ENCODE peak calls at places on chromosome 4, in four cellular contexts. S is astrocyte, P is fibroblast of pulmonary artery, X is choroid plexus epithelial cell. D is an unnamed sample.

GRCh38 chr4:41814565-41814964 is 66.0 kb upstream of the PHOX2B start:
- DNase-seq in P (peak), S (peak), X (peak), D (no peak)

GRCh38 chr4:90002406-90003040 is 107.9 kb downstream of the MMRN1 start:
- DNase-seq in P (no peak), X (no peak), S (no peak), D (no peak)

GRCh38 chr4:118898684-118899138 is 10.1 kb downstream of the SYNPO2 start:
- DNase-seq in X (no peak), P (no peak), S (no peak), D (no peak)

GRCh38 chr4:43471950-43472349 is 579.4 kb downstream of the GRXCR1 start:
- DNase-seq in P (no peak), S (no peak), X (peak), D (no peak)

GRCh38 chr4:126956192-126956897 is 676.4 kb upstream of the INTU start:
- DNase-seq in P (no peak), X (no peak), S (no peak), D (no peak)

GRCh38 chr4:102007959-102008425 is 217.5 kb downstream of the BANK1 start:
- DNase-seq in X (no peak), S (no peak), P (no peak), D (no peak)

GRCh38 chr4:112058433-112058832 is 86.8 kb upstream of the FAM241A start:
- DNase-seq in P (no peak), S (peak), X (peak), D (no peak)

GRCh38 chr4:153788419-153789276 is at the start of gene SFRP2:
- DNase-seq in X (no peak), P (no peak), S (no peak), D (no peak)

GRCh38 chr4:26152051-26152450 is 168.8 kb upstream of the RBPJ start:
- DNase-seq in P (no peak), S (no peak), X (no peak), D (no peak)

GRCh38 chr4:89572224-89572858 is 264.6 kb downstream of the SNCA start:
- DNase-seq in S (peak), P (peak), X (peak), D (no peak)

GRCh38 chr4:151862766-151863165 is 102.0 kb upstream of the GATB start:
- DNase-seq in X (no peak), P (no peak), S (peak), D (peak)

GRCh38 chr4:97593248-97593647 is 550.0 kb downstream of the STPG2 start:
- DNase-seq in S (no peak), X (no peak), P (no peak), D (no peak)

GRCh38 chr4:78568640-78569261 is 17.2 kb downstream of the ANXA3 start:
- DNase-seq in S (no peak), X (peak), P (peak), D (no peak)

GRCh38 chr4:8582436-8582835 is 2.2 kb downstream of the GPR78 start:
- DNase-seq in P (no peak), S (no peak), X (no peak), D (no peak)

GRCh38 chr4:117965608-117966007 is 68.7 kb upstream of the NDST3 start:
- DNase-seq in P (no peak), S (no peak), X (no peak), D (no peak)

GRCh38 chr4:178037459-178038214 is 595.4 kb upstream of the AGA start:
- DNase-seq in S (no peak), X (no peak), P (no peak), D (no peak)

GRCh38 chr4:140115140-140115539 is 38.8 kb downstream of the MAML3 start:
- DNase-seq in P (no peak), X (no peak), S (no peak), D (no peak)

GRCh38 chr4:15201782-15202181 is 199.5 kb downstream of the CPEB2 start:
- DNase-seq in X (no peak), S (no peak), P (no peak), D (no peak)

GRCh38 chr4:99362768-99363167 is 10.2 kb upstream of the ADH1C start:
- DNase-seq in P (no peak), S (no peak), X (peak), D (no peak)
- TF ChIP-seq CTCF in P (no peak), S (no peak), X (no peak), D (no peak)

DNA sequence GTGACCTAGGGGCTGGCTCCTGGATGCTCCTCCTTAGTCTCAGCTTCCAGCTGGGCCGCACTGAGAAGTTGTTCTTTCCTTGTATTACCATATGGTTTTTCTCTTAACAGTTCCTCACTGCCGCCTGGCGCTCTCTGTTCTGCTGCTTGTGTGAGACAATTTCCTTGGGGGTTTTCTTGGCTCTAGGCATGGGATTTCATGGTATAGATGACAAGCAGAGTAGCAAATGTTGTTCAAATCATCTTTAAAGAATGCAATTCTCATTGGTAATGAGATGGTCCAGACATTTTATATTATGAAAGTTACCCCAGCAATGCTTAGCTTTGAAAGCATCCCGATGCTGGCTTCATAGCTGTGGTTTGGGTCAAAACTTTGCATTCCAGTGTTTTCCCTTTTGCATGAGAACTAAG is 37.6 kb downstream of the SEPTIN11 start:
- DNase-seq in X (peak), S (peak), P (peak), D (no peak)
- TF ChIP-seq CTCF in X (peak), S (no peak), P (peak), D (no peak)

GRCh38 chr4:83618991-83619390 is 83.1 kb downstream of the GPAT3 start:
- DNase-seq in S (peak), X (peak), P (peak), D (peak)
- TF ChIP-seq CTCF in S (no peak), X (no peak), P (no peak), D (no peak)

GRCh38 chr4:184310171-184310567 is 92.5 kb upstream of the ENPP6 start:
- DNase-seq in X (no peak), P (no peak), S (no peak), D (peak)
- TF ChIP-seq CTCF in X (peak), P (no peak), S (no peak), D (no peak)

GRCh38 chr4:108013955-108014354 is 24.3 kb downstream of the HADH start:
- DNase-seq in P (no peak), X (no peak), S (no peak), D (no peak)

GRCh38 chr4:108018038-108018883 is 28.6 kb downstream of the HADH start:
- DNase-seq in P (peak), X (peak), S (peak), D (peak)

GRCh38 chr4:108024078-108024990 is 34.6 kb downstream of the HADH start:
- DNase-seq in P (no peak), X (no peak), S (no peak), D (no peak)

GRCh38 chr4:108013332-108013731 is 23.6 kb downstream of the HADH start:
- DNase-seq in P (no peak), S (no peak), X (no peak), D (no peak)

DNA sequence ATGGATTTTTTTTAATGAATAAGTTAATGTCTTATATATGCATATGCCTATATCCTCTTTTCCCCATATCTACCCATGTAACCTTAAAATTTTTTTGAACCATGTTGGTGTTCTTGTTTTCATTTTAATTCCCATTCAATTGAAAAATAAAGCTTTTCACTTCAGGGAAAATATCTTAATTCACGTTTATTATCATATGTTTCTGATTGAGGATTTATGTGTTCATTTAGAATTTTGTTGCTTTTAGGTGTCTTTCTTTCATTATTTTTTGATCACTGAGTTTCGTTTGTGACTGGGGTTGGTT is 29.1 kb downstream of the HADH start:
- DNase-seq in S (no peak), X (no peak), P (no peak), D (no peak)
- TF ChIP-seq CTCF in S (no peak), X (no peak), P (no peak), D (no peak)

GRCh38 chr4:180052629-180053028 is 2190.6 kb upstream of the TENM3 start:
- DNase-seq in P (no peak), X (no peak), S (no peak), D (no peak)
- TF ChIP-seq CTCF in P (no peak), X (no peak), S (no peak), D (no peak)

GRCh38 chr4:181582595-181582994 is 660.6 kb upstream of the TENM3 start:
- DNase-seq in P (no peak), S (no peak), X (no peak), D (no peak)
- TF ChIP-seq CTCF in P (no peak), S (no peak), X (peak), D (peak)

D was measured in MCF 10A.